ENCODE peak calls at places on chromosomes 12 and 14, in five cellular contexts. V is Peyer's patch, N is cardiac muscle cell, K is small intestine, U is AG04450. S is an unnamed sample.

GRCh38 chr12:12777056-12777455 is 8.4 kb upstream of the APOLD1 start:
- DNase-seq in V (no peak), N (no peak), K (no peak), U (no peak), S (no peak)

GRCh38 chr12:109433618-109434017 is 43.5 kb downstream of the KCTD10 start:
- DNase-seq in V (no peak), N (peak; percentile 30), K (no peak), U (no peak), S (no peak)

GRCh38 chr12:43917896-43918295 is 82.0 kb downstream of the TMEM117 start:
- DNase-seq in V (no peak), N (no peak), K (no peak), U (no peak), S (no peak)

GRCh38 chr12:126772171-126772864 is 1494.7 kb upstream of the TMEM132C start:
- DNase-seq in V (no peak), N (no peak), K (peak; percentile 31), U (no peak), S (no peak)

GRCh38 chr12:22514875-22515274 is 29.5 kb downstream of the C2CD5 start:
- DNase-seq in V (no peak), N (no peak), K (no peak), U (no peak), S (no peak)

GRCh38 chr14:67949771-67950170 is 130.2 kb downstream of the RAD51B start:
- DNase-seq in V (no peak), N (no peak), K (no peak), U (no peak), S (no peak)

GRCh38 chr12:93402333-93403311 is 24.9 kb downstream of the NUDT4 start:
- DNase-seq in V (no peak), N (no peak), K (no peak), U (no peak), S (no peak)

GRCh38 chr14:101962503-101962874 is 1.9 kb upstream of the DYNC1H1 start:
- DNase-seq in V (peak; percentile 55), N (no peak), K (peak; percentile 58), U (peak; percentile 74), S (peak; percentile 64)

GRCh38 chr12:69330475-69331473 is 17.4 kb upstream of the LYZ start:
- DNase-seq in V (peak; percentile 78), N (peak; percentile 54), K (peak; percentile 86), U (no peak), S (peak; percentile 68)

GRCh38 chr12:113346387-113346786 is 11.5 kb upstream of the SLC8B1 start:
- DNase-seq in V (no peak), N (no peak), K (no peak), U (no peak), S (no peak)

GRCh38 chr14:65239897-65240296 is 137.6 kb upstream of the MAX start:
- DNase-seq in V (no peak), N (no peak), K (no peak), U (no peak), S (no peak)
- H3K27ac ChIP-seq in V (peak overlapping the region; percentile 85), N (peak overlapping the region; percentile 44), K (peak overlapping the region; percentile 82), U (no peak overlapping the region), S (no peak overlapping the region)

GRCh38 chr12:68247785-68248184 is 5.6 kb downstream of the IL22 start:
- DNase-seq in V (no peak), N (no peak), K (no peak), U (no peak), S (no peak)
- H3K27me3 ChIP-seq in V (no peaks in the 10 kb centered on the region), N (no peaks in the 10 kb centered on the region), K (no peaks in the 10 kb centered on the region), U (no peaks in the 10 kb centered on the region), S (no peaks in the 10 kb centered on the region)

GRCh38 chr14:99258884-99259283 is 13.1 kb downstream of the BCL11B start:
- DNase-seq in V (no peak), N (no peak), K (no peak), U (no peak), S (no peak)
- H3K27ac ChIP-seq in V (peak overlapping the region; percentile 74), N (no peak overlapping the region), K (peak overlapping the region; percentile 56), U (no peak overlapping the region), S (no peak overlapping the region)

DNA sequence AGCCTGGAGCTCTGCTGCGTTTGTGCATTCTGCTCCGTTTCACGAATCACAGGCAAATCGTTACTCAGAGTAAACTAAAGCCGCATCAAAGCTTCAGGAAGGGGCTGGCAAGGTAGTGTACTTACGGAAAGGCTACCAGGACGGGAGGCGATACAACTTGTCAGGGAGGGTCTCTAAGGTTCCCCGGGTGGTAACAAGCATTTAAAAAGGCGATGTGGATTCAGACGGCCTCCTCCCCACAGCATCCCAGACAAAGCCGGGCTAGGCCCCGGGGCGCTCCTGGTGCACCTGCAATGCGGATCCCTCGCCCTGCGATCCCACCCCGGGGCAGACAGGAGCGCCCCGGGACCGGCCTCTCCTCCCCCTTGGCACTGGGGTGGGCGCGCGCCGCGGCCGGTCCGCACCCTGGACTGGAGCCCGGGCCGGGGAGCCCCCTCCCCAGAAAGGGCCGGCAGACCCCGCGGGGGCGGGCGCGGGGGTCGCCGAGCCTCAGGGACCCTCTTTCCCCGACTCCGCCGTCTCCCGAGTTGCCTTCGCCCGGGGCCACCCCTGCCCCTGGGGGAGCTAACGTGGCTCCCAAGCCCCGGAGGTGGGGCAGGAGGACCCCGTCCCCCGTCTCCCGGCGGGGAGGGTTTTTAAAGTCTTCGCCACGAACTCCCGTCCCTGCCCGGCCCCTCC is 722 bp downstream of the CCDC92 start:
- DNase-seq in V (peak; percentile 71), N (peak; percentile 64), K (peak; percentile 53), U (no peak), S (peak; percentile 55)
- H3K27me3 ChIP-seq in V (no peaks in the 10 kb centered on the region), N (peaks cover 28% of the 10 kb centered on the region), K (no peaks in the 10 kb centered on the region), U (no peaks in the 10 kb centered on the region), S (no peaks in the 10 kb centered on the region)

GRCh38 chr14:75979641-75980422 is 2.0 kb downstream of the TGFB3 start:
- DNase-seq in V (no peak), N (no peak), K (no peak), U (no peak), S (no peak)
- H3K27ac ChIP-seq in V (no peak overlapping the region), N (no peak overlapping the region), K (no peak overlapping the region), U (no peak overlapping the region), S (no peak overlapping the region)

DNA sequence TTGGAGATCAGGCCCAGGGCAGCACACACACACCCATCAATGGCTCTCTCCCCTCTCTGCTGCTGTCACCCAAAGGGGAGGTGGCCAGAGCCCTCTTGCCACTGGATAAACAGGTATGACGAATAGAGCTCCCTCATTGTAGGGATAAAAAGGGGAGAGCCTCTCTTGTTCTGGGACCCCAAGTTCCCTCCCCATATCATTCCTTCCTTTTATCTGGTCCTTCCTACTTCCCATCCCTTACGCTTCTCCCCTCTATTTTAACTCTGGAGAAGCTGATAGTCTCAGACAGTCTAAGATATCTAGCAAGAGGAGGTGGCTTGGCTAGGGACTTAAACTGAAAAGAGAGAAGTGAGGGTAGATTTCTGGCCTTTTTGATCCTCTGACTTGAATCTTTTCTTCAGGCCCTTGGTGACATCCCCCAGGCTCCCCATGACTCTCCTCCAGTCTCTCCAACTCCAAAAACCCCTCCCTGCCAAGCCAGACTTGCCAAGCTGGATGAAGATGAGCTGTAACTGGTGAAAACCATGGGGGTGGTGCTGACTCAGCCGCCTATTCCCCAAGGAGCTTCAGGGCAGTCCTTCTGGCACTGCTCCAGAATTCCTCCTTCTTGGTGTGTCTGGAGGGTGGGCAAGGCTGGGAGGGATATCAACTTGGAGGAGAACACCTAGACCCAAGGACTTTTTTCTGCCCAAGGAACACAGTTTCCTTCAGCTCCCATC is 5.3 kb downstream of the ARHGEF25 start:
- DNase-seq in V (no peak), N (no peak), K (no peak), U (no peak), S (no peak)
- H3K27me3 ChIP-seq in V (no peaks in the 10 kb centered on the region), N (peaks cover 70% of the 10 kb centered on the region), K (no peaks in the 10 kb centered on the region), U (peaks cover 18% of the 10 kb centered on the region), S (no peaks in the 10 kb centered on the region)

GRCh38 chr12:53113951-53114350 is 10.7 kb downstream of the SOAT2 start:
- DNase-seq in V (no peak), N (no peak), K (no peak), U (no peak), S (no peak)
- H3K27ac ChIP-seq in V (no peak overlapping the region), N (peak overlapping the region; percentile 2), K (no peak overlapping the region), U (no peak overlapping the region), S (no peak overlapping the region)

DNA sequence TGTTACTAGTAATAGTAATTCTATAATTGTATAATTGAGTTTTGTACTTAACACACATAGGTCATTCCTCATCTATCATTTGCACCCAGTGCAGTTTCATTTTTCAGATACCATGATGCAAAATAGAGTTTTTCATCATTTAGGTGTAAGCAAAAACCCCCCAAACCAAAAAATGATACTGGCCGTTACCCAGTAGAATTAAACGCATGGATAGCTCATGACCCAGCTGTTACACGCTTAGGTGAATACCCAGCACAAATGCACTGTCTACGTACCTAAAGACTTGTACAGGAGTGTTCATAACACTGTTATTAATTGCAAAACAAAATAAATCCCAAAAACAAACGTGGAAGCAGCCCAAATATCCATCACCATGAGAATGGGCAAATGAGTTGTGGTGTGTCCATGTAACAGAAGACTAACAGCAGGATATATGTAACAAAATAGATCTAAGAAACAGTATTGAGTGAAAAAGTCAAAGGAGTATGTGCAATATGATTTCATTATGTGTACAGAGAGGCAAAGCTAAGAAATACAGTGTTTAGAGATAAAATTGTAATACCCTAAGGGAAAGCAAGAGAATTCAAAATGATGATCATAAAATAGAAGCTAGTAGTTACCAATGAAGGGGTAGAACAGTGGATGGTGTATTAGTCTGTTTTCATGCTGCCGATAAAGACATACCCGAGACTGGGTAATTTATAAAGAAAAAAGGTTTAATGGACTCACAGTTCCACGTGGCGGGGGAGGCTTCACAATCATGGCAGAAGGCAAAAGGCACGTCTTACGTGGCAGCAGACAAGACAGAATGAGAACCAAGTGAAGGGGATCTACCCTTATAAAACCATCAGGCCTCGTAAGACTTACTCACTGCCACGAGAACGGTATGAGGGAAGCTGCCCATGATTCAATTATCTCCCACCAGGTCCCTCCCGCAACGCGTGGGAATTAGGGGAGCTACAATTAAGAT is 49.8 kb downstream of the EID3 start:
- DNase-seq in V (no peak), N (no peak), K (no peak), U (no peak), S (no peak)
- H3K27me3 ChIP-seq in V (no peaks in the 10 kb centered on the region), N (no peaks in the 10 kb centered on the region), K (no peaks in the 10 kb centered on the region), U (no peaks in the 10 kb centered on the region), S (no peaks in the 10 kb centered on the region)

DNA sequence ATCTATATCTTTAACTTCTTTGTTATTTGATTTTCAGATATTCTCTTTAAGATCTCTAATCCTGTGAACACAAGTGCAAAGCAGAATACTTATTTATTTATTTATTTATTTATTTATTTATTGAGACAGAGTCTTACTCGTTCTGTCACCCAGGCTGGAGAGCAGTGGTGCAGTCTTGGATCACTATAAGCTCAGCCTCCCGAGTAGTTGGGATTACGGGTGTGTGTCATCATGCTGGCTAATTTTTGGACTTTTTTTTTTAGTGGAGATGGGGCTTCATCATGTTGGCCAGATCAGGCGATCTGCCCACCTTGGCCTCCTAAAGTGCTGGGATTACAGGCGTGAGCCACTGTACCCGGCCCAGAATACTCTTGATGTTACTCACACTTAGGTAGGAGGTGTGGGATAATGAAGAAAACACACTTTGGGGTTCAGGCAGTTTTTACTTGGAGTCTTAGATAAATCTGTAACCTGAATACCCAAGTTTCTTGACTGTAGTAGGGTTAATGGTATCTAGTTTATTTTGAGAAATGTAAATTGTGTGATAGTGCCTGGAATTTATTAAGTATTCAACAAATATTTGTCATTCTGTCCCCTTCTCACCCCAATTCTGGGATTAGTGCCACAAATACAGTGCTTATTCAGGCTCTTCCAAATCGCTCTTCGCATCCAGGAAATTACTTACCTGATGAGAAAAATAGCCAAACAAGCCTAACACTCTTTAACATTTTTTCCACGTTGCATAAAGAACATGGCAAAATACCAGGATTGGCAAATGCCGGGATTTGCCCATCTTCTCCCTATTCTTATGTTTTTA is 33.0 kb downstream of the METAP2 start:
- DNase-seq in V (no peak), N (no peak), K (no peak), U (no peak), S (no peak)
- H3K27ac ChIP-seq in V (no peak overlapping the region), N (no peak overlapping the region), K (no peak overlapping the region), U (no peak overlapping the region), S (no peak overlapping the region)

GRCh38 chr14:61965030-61965745 is 203.0 kb downstream of the SNAPC1 start:
- DNase-seq in V (no peak), N (no peak), K (no peak), U (peak; percentile 90), S (no peak)
- H3K27me3 ChIP-seq in V (no peaks in the 10 kb centered on the region), N (no peaks in the 10 kb centered on the region), K (no peaks in the 10 kb centered on the region), U (no peaks in the 10 kb centered on the region), S (no peaks in the 10 kb centered on the region)